ENCODE peak calls at places on chromosomes 13 and 19, in nine cellular contexts. One of them, this sample, is unnamed.

GRCh38 chr13:93775507-93776108 is 549.0 kb downstream of the GPC6 start:
- DNase-seq in glutamatergic neuron: no peak
- DNase-seq in uterus: no peak
- DNase-seq in endodermal cell: no peak
- DNase-seq in heart right ventricle: no peak
- DNase-seq in left ventricle myocardium inferior: no peak
- DNase-seq in fibroblast of pulmonary artery: peak; percentile 67
- DNase-seq in suprapubic skin: no peak
- DNase-seq in CD8-positive, alpha-beta T cell: no peak
- DNase-seq in this sample: no peak

GRCh38 chr13:104143760-104144406 is 1077.7 kb upstream of the SLC10A2 start:
- DNase-seq in glutamatergic neuron: no peak
- DNase-seq in uterus: no peak
- DNase-seq in endodermal cell: peak; percentile 53
- DNase-seq in heart right ventricle: no peak
- DNase-seq in left ventricle myocardium inferior: no peak
- DNase-seq in fibroblast of pulmonary artery: no peak
- DNase-seq in suprapubic skin: no peak
- DNase-seq in CD8-positive, alpha-beta T cell: no peak
- DNase-seq in this sample: no peak

GRCh38 chr13:102400619-102401125 is 1.2 kb downstream of the FGF14 start:
- DNase-seq in glutamatergic neuron: peak; percentile 50
- DNase-seq in uterus: peak; percentile 17
- DNase-seq in endodermal cell: peak; percentile 75
- DNase-seq in heart right ventricle: no peak
- DNase-seq in left ventricle myocardium inferior: peak; percentile 16
- DNase-seq in fibroblast of pulmonary artery: no peak
- DNase-seq in suprapubic skin: no peak
- DNase-seq in CD8-positive, alpha-beta T cell: no peak
- DNase-seq in this sample: peak; percentile 6

GRCh38 chr13:37207646-37208045 is 102.2 kb upstream of the CSNK1A1L start:
- DNase-seq in glutamatergic neuron: no peak
- DNase-seq in uterus: no peak
- DNase-seq in endodermal cell: no peak
- DNase-seq in heart right ventricle: no peak
- DNase-seq in left ventricle myocardium inferior: no peak
- DNase-seq in fibroblast of pulmonary artery: peak; percentile 35
- DNase-seq in suprapubic skin: no peak
- DNase-seq in CD8-positive, alpha-beta T cell: no peak
- DNase-seq in this sample: no peak

GRCh38 chr13:47798906-47799305 is 202.2 kb downstream of the SUCLA2 start:
- DNase-seq in glutamatergic neuron: no peak
- DNase-seq in uterus: no peak
- DNase-seq in endodermal cell: no peak
- DNase-seq in heart right ventricle: no peak
- DNase-seq in left ventricle myocardium inferior: no peak
- DNase-seq in fibroblast of pulmonary artery: peak; percentile 51
- DNase-seq in suprapubic skin: no peak
- DNase-seq in CD8-positive, alpha-beta T cell: no peak
- DNase-seq in this sample: no peak

GRCh38 chr13:20702945-20703784 is at the start of gene IL17D:
- DNase-seq in glutamatergic neuron: peak; percentile 56
- DNase-seq in uterus: no peak
- DNase-seq in endodermal cell: peak; percentile 79
- DNase-seq in heart right ventricle: no peak
- DNase-seq in left ventricle myocardium inferior: no peak
- DNase-seq in fibroblast of pulmonary artery: no peak
- DNase-seq in suprapubic skin: no peak
- DNase-seq in CD8-positive, alpha-beta T cell: peak; percentile 3
- DNase-seq in this sample: peak; percentile 36

GRCh38 chr19:4721196-4721595 is 2.4 kb downstream of the DPP9 start:
- DNase-seq in glutamatergic neuron: no peak
- DNase-seq in uterus: no peak
- DNase-seq in endodermal cell: no peak
- DNase-seq in heart right ventricle: no peak
- DNase-seq in left ventricle myocardium inferior: no peak
- DNase-seq in fibroblast of pulmonary artery: no peak
- DNase-seq in suprapubic skin: no peak
- DNase-seq in CD8-positive, alpha-beta T cell: no peak
- DNase-seq in this sample: no peak

GRCh38 chr13:60765700-60766411 is 368.8 kb downstream of the TDRD3 start:
- DNase-seq in glutamatergic neuron: no peak
- DNase-seq in uterus: no peak
- DNase-seq in endodermal cell: no peak
- DNase-seq in heart right ventricle: no peak
- DNase-seq in left ventricle myocardium inferior: no peak
- DNase-seq in fibroblast of pulmonary artery: peak; percentile 60
- DNase-seq in suprapubic skin: no peak
- DNase-seq in CD8-positive, alpha-beta T cell: no peak
- DNase-seq in this sample: no peak

GRCh38 chr19:28176193-28176592 is 1036.8 kb downstream of the UQCRFS1 start:
- DNase-seq in glutamatergic neuron: no peak
- DNase-seq in uterus: no peak
- DNase-seq in endodermal cell: peak; percentile 48
- DNase-seq in heart right ventricle: no peak
- DNase-seq in left ventricle myocardium inferior: no peak
- DNase-seq in fibroblast of pulmonary artery: no peak
- DNase-seq in suprapubic skin: no peak
- DNase-seq in CD8-positive, alpha-beta T cell: no peak
- DNase-seq in this sample: no peak

GRCh38 chr13:110005563-110005962 is 219.2 kb upstream of the IRS2 start:
- DNase-seq in glutamatergic neuron: no peak
- DNase-seq in uterus: no peak
- DNase-seq in endodermal cell: no peak
- DNase-seq in heart right ventricle: no peak
- DNase-seq in left ventricle myocardium inferior: no peak
- DNase-seq in fibroblast of pulmonary artery: no peak
- DNase-seq in suprapubic skin: no peak
- DNase-seq in CD8-positive, alpha-beta T cell: no peak
- DNase-seq in this sample: no peak

GRCh38 chr19:1079566-1080111 is 12.7 kb downstream of the ARHGAP45 start:
- DNase-seq in glutamatergic neuron: no peak
- DNase-seq in uterus: no peak
- DNase-seq in endodermal cell: no peak
- DNase-seq in heart right ventricle: no peak
- DNase-seq in left ventricle myocardium inferior: no peak
- DNase-seq in fibroblast of pulmonary artery: no peak
- DNase-seq in suprapubic skin: no peak
- DNase-seq in CD8-positive, alpha-beta T cell: no peak
- DNase-seq in this sample: no peak

GRCh38 chr13:88887045-88887662 is 1216.0 kb downstream of the SLITRK5 start:
- DNase-seq in glutamatergic neuron: no peak
- DNase-seq in uterus: no peak
- DNase-seq in endodermal cell: peak; percentile 59
- DNase-seq in heart right ventricle: no peak
- DNase-seq in left ventricle myocardium inferior: no peak
- DNase-seq in fibroblast of pulmonary artery: no peak
- DNase-seq in suprapubic skin: no peak
- DNase-seq in CD8-positive, alpha-beta T cell: no peak
- DNase-seq in this sample: no peak

GRCh38 chr13:98315466-98315865 is 138.4 kb upstream of the RNF113B start:
- DNase-seq in glutamatergic neuron: no peak
- DNase-seq in uterus: no peak
- DNase-seq in endodermal cell: no peak
- DNase-seq in heart right ventricle: no peak
- DNase-seq in left ventricle myocardium inferior: no peak
- DNase-seq in fibroblast of pulmonary artery: peak; percentile 55
- DNase-seq in suprapubic skin: no peak
- DNase-seq in CD8-positive, alpha-beta T cell: no peak
- DNase-seq in this sample: peak; percentile 41

GRCh38 chr19:45638930-45639729 is at the start of gene EML2:
- DNase-seq in glutamatergic neuron: peak; percentile 60
- DNase-seq in uterus: no peak
- DNase-seq in endodermal cell: peak; percentile 95
- DNase-seq in heart right ventricle: no peak
- DNase-seq in left ventricle myocardium inferior: peak; percentile 56
- DNase-seq in fibroblast of pulmonary artery: no peak
- DNase-seq in suprapubic skin: peak; percentile 84
- DNase-seq in CD8-positive, alpha-beta T cell: peak; percentile 41
- DNase-seq in this sample: peak; percentile 22

GRCh38 chr13:61880576-61881283 is 465.1 kb upstream of the PCDH20 start:
- DNase-seq in glutamatergic neuron: no peak
- DNase-seq in uterus: no peak
- DNase-seq in endodermal cell: peak; percentile 75
- DNase-seq in heart right ventricle: no peak
- DNase-seq in left ventricle myocardium inferior: no peak
- DNase-seq in fibroblast of pulmonary artery: peak; percentile 41
- DNase-seq in suprapubic skin: no peak
- DNase-seq in CD8-positive, alpha-beta T cell: no peak
- DNase-seq in this sample: peak; percentile 24

GRCh38 chr19:47339196-47339880 is 7.4 kb downstream of the C5AR2 start:
- DNase-seq in glutamatergic neuron: no peak
- DNase-seq in uterus: no peak
- DNase-seq in endodermal cell: no peak
- DNase-seq in heart right ventricle: no peak
- DNase-seq in left ventricle myocardium inferior: no peak
- DNase-seq in fibroblast of pulmonary artery: no peak
- DNase-seq in suprapubic skin: no peak
- DNase-seq in CD8-positive, alpha-beta T cell: no peak
- DNase-seq in this sample: no peak

GRCh38 chr19:11279505-11280236 is 16.3 kb upstream of the TSPAN16 start:
- DNase-seq in glutamatergic neuron: no peak
- DNase-seq in uterus: no peak
- DNase-seq in endodermal cell: no peak
- DNase-seq in heart right ventricle: no peak
- DNase-seq in left ventricle myocardium inferior: no peak
- DNase-seq in fibroblast of pulmonary artery: peak; percentile 45
- DNase-seq in suprapubic skin: no peak
- DNase-seq in CD8-positive, alpha-beta T cell: peak; percentile 9
- DNase-seq in this sample: no peak

GRCh38 chr19:4052114-4052992 is 14.3 kb downstream of the ZBTB7A start:
- DNase-seq in glutamatergic neuron: no peak
- DNase-seq in uterus: peak; percentile 52
- DNase-seq in endodermal cell: no peak
- DNase-seq in heart right ventricle: no peak
- DNase-seq in left ventricle myocardium inferior: no peak
- DNase-seq in fibroblast of pulmonary artery: no peak
- DNase-seq in suprapubic skin: peak; percentile 86
- DNase-seq in CD8-positive, alpha-beta T cell: no peak
- DNase-seq in this sample: no peak

GRCh38 chr19:46489445-46490272 is 6.0 kb downstream of the PNMA8B start:
- DNase-seq in glutamatergic neuron: peak; percentile 71
- DNase-seq in uterus: peak; percentile 42
- DNase-seq in endodermal cell: peak; percentile 76
- DNase-seq in heart right ventricle: peak; percentile 45
- DNase-seq in left ventricle myocardium inferior: peak; percentile 55
- DNase-seq in fibroblast of pulmonary artery: peak; percentile 70
- DNase-seq in suprapubic skin: peak; percentile 83
- DNase-seq in CD8-positive, alpha-beta T cell: no peak
- DNase-seq in this sample: no peak

GRCh38 chr13:73677041-73677589 is 457.1 kb downstream of the KLF12 start:
- DNase-seq in glutamatergic neuron: no peak
- DNase-seq in uterus: no peak
- DNase-seq in endodermal cell: no peak
- DNase-seq in heart right ventricle: no peak
- DNase-seq in left ventricle myocardium inferior: no peak
- DNase-seq in fibroblast of pulmonary artery: peak; percentile 90
- DNase-seq in suprapubic skin: no peak
- DNase-seq in CD8-positive, alpha-beta T cell: no peak
- DNase-seq in this sample: no peak

GRCh38 chr13:114286808-114287207 is 5.4 kb downstream of the UPF3A start:
- DNase-seq in glutamatergic neuron: no peak
- DNase-seq in uterus: no peak
- DNase-seq in endodermal cell: no peak
- DNase-seq in heart right ventricle: no peak
- DNase-seq in left ventricle myocardium inferior: no peak
- DNase-seq in fibroblast of pulmonary artery: peak; percentile 13
- DNase-seq in suprapubic skin: no peak
- DNase-seq in CD8-positive, alpha-beta T cell: no peak
- DNase-seq in this sample: no peak

GRCh38 chr13:39410089-39410901 is 192.7 kb downstream of the LHFPL6 start:
- DNase-seq in glutamatergic neuron: no peak
- DNase-seq in uterus: peak; percentile 29
- DNase-seq in endodermal cell: no peak
- DNase-seq in heart right ventricle: no peak
- DNase-seq in left ventricle myocardium inferior: no peak
- DNase-seq in fibroblast of pulmonary artery: peak; percentile 93
- DNase-seq in suprapubic skin: no peak
- DNase-seq in CD8-positive, alpha-beta T cell: no peak
- DNase-seq in this sample: no peak

GRCh38 chr19:50882188-50882587 is 8.9 kb downstream of the KLK2 start:
- DNase-seq in glutamatergic neuron: no peak
- DNase-seq in uterus: no peak
- DNase-seq in endodermal cell: no peak
- DNase-seq in heart right ventricle: no peak
- DNase-seq in left ventricle myocardium inferior: no peak
- DNase-seq in fibroblast of pulmonary artery: no peak
- DNase-seq in suprapubic skin: no peak
- DNase-seq in CD8-positive, alpha-beta T cell: no peak
- DNase-seq in this sample: no peak
- TF ChIP-seq CTCF in glutamatergic neuron: no peak
- TF ChIP-seq CTCF in uterus: no peak
- TF ChIP-seq CTCF in endodermal cell: peak; percentile 43
- TF ChIP-seq CTCF in heart right ventricle: no peak
- TF ChIP-seq CTCF in left ventricle myocardium inferior: no peak
- TF ChIP-seq CTCF in fibroblast of pulmonary artery: no peak
- TF ChIP-seq CTCF in suprapubic skin: no peak
- TF ChIP-seq CTCF in CD8-positive, alpha-beta T cell: no peak
- TF ChIP-seq CTCF in this sample: no peak

GRCh38 chr19:38478273-38478971 is 44.9 kb downstream of the RYR1 start:
- DNase-seq in glutamatergic neuron: no peak
- DNase-seq in uterus: no peak
- DNase-seq in endodermal cell: peak; percentile 84
- DNase-seq in heart right ventricle: no peak
- DNase-seq in left ventricle myocardium inferior: no peak
- DNase-seq in fibroblast of pulmonary artery: peak; percentile 6
- DNase-seq in suprapubic skin: no peak
- DNase-seq in CD8-positive, alpha-beta T cell: no peak
- DNase-seq in this sample: peak; percentile 43
- TF ChIP-seq CTCF in glutamatergic neuron: no peak
- TF ChIP-seq CTCF in uterus: no peak
- TF ChIP-seq CTCF in endodermal cell: peak; percentile 77
- TF ChIP-seq CTCF in heart right ventricle: no peak
- TF ChIP-seq CTCF in left ventricle myocardium inferior: no peak
- TF ChIP-seq CTCF in fibroblast of pulmonary artery: no peak
- TF ChIP-seq CTCF in suprapubic skin: no peak
- TF ChIP-seq CTCF in CD8-positive, alpha-beta T cell: no peak
- TF ChIP-seq CTCF in this sample: peak; percentile 24

GRCh38 chr19:40598121-40598917 is 2.9 kb upstream of the LTBP4 start:
- DNase-seq in glutamatergic neuron: peak; percentile 96
- DNase-seq in uterus: peak; percentile 91
- DNase-seq in endodermal cell: peak; percentile 98
- DNase-seq in heart right ventricle: peak; percentile 90
- DNase-seq in left ventricle myocardium inferior: peak; percentile 89
- DNase-seq in fibroblast of pulmonary artery: peak; percentile 88
- DNase-seq in suprapubic skin: peak; percentile 95
- DNase-seq in CD8-positive, alpha-beta T cell: peak; percentile 75
- DNase-seq in this sample: peak; percentile 97
- TF ChIP-seq CTCF in glutamatergic neuron: peak; percentile 98
- TF ChIP-seq CTCF in uterus: peak; percentile 99
- TF ChIP-seq CTCF in endodermal cell: peak; percentile 99
- TF ChIP-seq CTCF in heart right ventricle: peak; percentile 98
- TF ChIP-seq CTCF in left ventricle myocardium inferior: peak; percentile 97
- TF ChIP-seq CTCF in fibroblast of pulmonary artery: peak; percentile 96
- TF ChIP-seq CTCF in suprapubic skin: peak; percentile 98
- TF ChIP-seq CTCF in CD8-positive, alpha-beta T cell: peak; percentile 98
- TF ChIP-seq CTCF in this sample: peak; percentile 98

DNA sequence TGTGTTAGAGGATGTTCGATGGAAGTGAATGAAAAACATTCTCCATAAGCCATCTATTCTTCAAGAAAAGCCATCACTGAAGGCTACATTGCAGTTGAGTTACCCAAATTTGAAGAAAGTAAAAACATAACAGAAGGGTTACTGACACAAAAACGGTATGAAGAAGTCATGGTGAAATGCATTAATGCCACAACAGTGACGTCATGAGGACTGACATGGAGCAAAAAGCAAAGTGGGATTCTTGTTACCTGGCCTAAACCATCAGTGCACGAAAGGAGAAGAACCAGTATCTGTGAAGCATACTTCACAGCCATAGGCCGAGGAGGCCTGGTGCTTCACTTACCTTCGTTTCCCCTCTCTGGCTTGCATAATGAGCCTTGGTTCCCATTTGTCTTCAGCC is 58.7 kb downstream of the LRRC63 start:
- DNase-seq in glutamatergic neuron: no peak
- DNase-seq in uterus: no peak
- DNase-seq in endodermal cell: no peak
- DNase-seq in heart right ventricle: no peak
- DNase-seq in left ventricle myocardium inferior: no peak
- DNase-seq in fibroblast of pulmonary artery: no peak
- DNase-seq in suprapubic skin: no peak
- DNase-seq in CD8-positive, alpha-beta T cell: no peak
- DNase-seq in this sample: no peak
- TF ChIP-seq CTCF in glutamatergic neuron: no peak
- TF ChIP-seq CTCF in uterus: no peak
- TF ChIP-seq CTCF in endodermal cell: no peak
- TF ChIP-seq CTCF in heart right ventricle: no peak
- TF ChIP-seq CTCF in left ventricle myocardium inferior: no peak
- TF ChIP-seq CTCF in fibroblast of pulmonary artery: no peak
- TF ChIP-seq CTCF in suprapubic skin: no peak
- TF ChIP-seq CTCF in CD8-positive, alpha-beta T cell: no peak
- TF ChIP-seq CTCF in this sample: no peak

This sample was measured in endothelial cell.